ENCODE peak calls at places on chromosomes 16 and 17, in six cellular contexts. B is lung, C is dorsolateral prefrontal cortex, Q is A549, O is brain microvascular endothelial cell, A is heart left ventricle. G is an unnamed sample.

GRCh38 chr16:22092143-22092933 is at the start of gene VWA3A:
- DNase-seq in B (no peak), A (no peak), O (peak; percentile 40), Q (no peak), C (peak; percentile 63), G (no peak)

GRCh38 chr17:59842901-59843652 is 49.7 kb downstream of the TUBD1 start:
- DNase-seq in O (peak; percentile 95), A (no peak), B (peak; percentile 29), Q (peak; percentile 70), C (no peak), G (no peak)

GRCh38 chr17:63845509-63845908 is 3.0 kb upstream of the SMARCD2 start:
- DNase-seq in B (no peak), Q (no peak), O (no peak), A (no peak), C (no peak), G (no peak)

GRCh38 chr17:36824678-36825091 is 112.6 kb upstream of the LHX1 start:
- DNase-seq in C (no peak), A (no peak), B (no peak), Q (no peak), O (no peak), G (no peak)

GRCh38 chr16:53768593-53768992 is 64.6 kb downstream of the FTO start:
- DNase-seq in B (peak; percentile 37), C (no peak), Q (peak; percentile 39), O (peak; percentile 96), A (no peak), G (no peak)

GRCh38 chr17:75270218-75270965 is 639 bp downstream of the MIF4GD start:
- DNase-seq in O (peak; percentile 48), Q (peak; percentile 88), B (peak; percentile 67), C (peak; percentile 68), A (peak; percentile 72), G (peak; percentile 65)

GRCh38 chr17:76944477-76944876 is 76.3 kb downstream of the MGAT5B start:
- DNase-seq in O (no peak), Q (no peak), B (no peak), C (no peak), A (no peak), G (no peak)

GRCh38 chr17:7842950-7843535 is 9.0 kb downstream of the KDM6B start:
- DNase-seq in O (peak; percentile 81), B (peak; percentile 87), C (peak; percentile 74), A (peak; percentile 86), Q (peak; percentile 52), G (peak; percentile 66)

GRCh38 chr16:14401839-14402115 is 228.3 kb downstream of the PARN start:
- DNase-seq in A (no peak), C (no peak), Q (no peak), O (no peak), B (no peak), G (peak; percentile 22)

GRCh38 chr16:84410361-84411138 is 42.2 kb downstream of the ATP2C2 start:
- DNase-seq in Q (no peak), A (no peak), O (no peak), B (no peak), C (no peak), G (no peak)

GRCh38 chr17:18017958-18018357 is 21.0 kb downstream of the ATPAF2 start:
- DNase-seq in Q (no peak), A (no peak), B (no peak), O (peak; percentile 77), C (no peak), G (no peak)

GRCh38 chr17:31825961-31826691 is 32.9 kb downstream of the COPRS start:
- DNase-seq in C (no peak), O (no peak), A (no peak), B (no peak), Q (no peak), G (no peak)

GRCh38 chr17:81335388-81336157 is 40.5 kb upstream of the SLC38A10 start:
- DNase-seq in B (no peak), Q (no peak), C (no peak), O (no peak), A (no peak), G (no peak)

GRCh38 chr16:9521749-9522370 is 430.4 kb downstream of the HAPSTR1 start:
- DNase-seq in O (no peak), A (no peak), Q (no peak), B (no peak), C (no peak), G (no peak)

DNA sequence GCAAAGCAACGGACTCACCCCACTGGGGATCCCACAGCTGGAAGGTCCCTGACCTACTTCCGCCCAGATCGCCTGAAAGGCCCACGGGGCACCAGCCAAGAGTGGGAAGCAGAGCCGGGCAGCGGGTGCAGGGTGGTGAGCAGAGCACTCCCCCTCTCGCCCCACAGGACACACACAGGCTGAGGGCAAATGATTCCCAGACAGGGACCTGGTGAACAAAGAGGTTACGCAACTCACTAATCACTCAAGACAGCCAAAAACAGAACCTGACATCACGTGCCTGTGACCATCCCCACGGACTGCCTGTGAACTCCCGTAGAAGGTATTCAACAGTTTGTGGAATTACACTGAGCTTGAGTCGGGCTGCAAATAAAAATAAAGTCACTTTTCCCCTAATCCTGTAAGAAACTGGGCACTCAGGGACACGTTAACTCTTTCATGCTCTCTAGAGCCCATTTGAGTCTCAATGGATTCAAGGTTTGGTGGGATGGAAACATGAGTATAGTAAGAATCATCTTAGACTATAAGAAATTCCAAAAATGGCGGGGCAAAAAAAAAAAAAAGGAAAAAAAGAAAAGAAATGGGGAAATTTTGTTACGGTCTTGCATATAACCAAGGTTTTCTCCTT is 396.1 kb downstream of the SOX9 start:
- DNase-seq in A (no peak), O (no peak), B (no peak), Q (peak; percentile 59), C (no peak), G (peak; percentile 31)
- H3K4me3 ChIP-seq in A (no peak overlapping the region), O (no peak overlapping the region), B (no peak overlapping the region), Q (peak overlapping the region; percentile 15), C (no peak overlapping the region), G (no peak overlapping the region)

DNA sequence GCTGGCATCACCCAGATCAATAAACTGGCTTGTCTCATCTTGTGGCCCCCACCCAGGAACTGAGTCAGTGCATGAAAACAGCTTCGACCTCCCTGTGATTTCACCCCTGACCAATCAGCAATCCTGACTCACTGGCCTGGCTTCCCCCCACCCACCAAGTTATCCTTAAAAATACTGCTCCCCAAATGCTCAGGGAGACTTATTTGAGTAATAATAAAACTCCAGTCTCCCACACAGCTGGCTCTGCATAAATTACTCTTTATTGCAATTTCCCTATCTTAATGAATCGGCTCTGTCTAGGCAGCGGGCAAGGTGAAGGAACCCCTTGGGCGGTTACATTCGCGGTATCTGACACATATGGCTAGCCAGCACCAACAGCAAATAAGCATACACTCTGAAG is 9.8 kb upstream of the RABEP1 start:
- DNase-seq in B (no peak), O (no peak), Q (no peak), C (no peak), A (no peak), G (no peak)
- H3K27ac ChIP-seq in B (no peak overlapping the region), O (no peak overlapping the region), Q (no peak overlapping the region), C (no peak overlapping the region), A (no peak overlapping the region), G (no peak overlapping the region)

DNA sequence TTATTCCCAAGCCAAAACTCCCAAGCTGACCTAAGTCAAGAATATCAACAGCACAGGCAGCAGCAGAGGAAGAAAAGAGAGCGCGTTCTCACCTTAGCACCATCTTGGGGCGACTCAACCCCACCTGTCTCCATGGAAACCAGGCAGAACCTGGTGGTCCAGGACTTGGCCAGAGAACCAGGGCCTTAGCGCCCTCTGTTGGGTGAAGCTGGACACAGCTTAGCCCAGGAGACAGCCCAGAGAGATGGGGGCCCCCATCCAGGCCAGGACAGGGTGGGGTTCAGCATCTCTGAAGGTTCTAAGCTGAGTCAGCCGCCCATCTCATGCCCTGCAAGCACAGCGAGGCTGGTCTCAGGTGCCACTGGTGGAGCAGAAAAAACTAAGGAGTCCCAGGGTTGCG is 60.1 kb upstream of the TMEM132E start:
- DNase-seq in B (no peak), O (no peak), Q (no peak), A (no peak), C (no peak), G (no peak)
- TF ChIP-seq CTCF in B (no peak), O (no peak), Q (peak; percentile 31), A (peak; percentile 22), C (peak; percentile 54), G (peak; percentile 63)

GRCh38 chr16:31569360-31569717 is 41.6 kb downstream of the AHSP start:
- DNase-seq in B (no peak), C (no peak), O (no peak), A (no peak), Q (no peak), G (no peak)
- H3K4me3 ChIP-seq in B (peak overlapping the region; percentile 5), C (peak overlapping the region; percentile 46), O (no peak overlapping the region), A (no peak overlapping the region), Q (no peak overlapping the region), G (peak overlapping the region; percentile 38)

GRCh38 chr16:86495357-86495701 is 15.0 kb upstream of the FOXF1 start:
- DNase-seq in C (no peak), B (no peak), O (no peak), A (no peak), Q (no peak), G (no peak)
- H3K27ac ChIP-seq in C (no peak overlapping the region), B (no peak overlapping the region), O (no peak overlapping the region), A (no peak overlapping the region), Q (no peak overlapping the region), G (no peak overlapping the region)

GRCh38 chr17:45147581-45148182 is 593 bp upstream of the HEXIM1 start:
- DNase-seq in C (peak; percentile 80), B (peak; percentile 79), Q (peak; percentile 83), O (peak; percentile 86), A (peak; percentile 85), G (peak; percentile 84)
- TF ChIP-seq CTCF in C (peak; percentile 15), B (no peak), Q (no peak), O (no peak), A (no peak), G (no peak)

GRCh38 chr16:70526403-70526802 is 2.8 kb downstream of the SF3B3 start:
- DNase-seq in Q (no peak), B (no peak), C (no peak), O (no peak), A (no peak), G (no peak)

GRCh38 chr16:70529051-70529777 is 5.6 kb downstream of the SF3B3 start:
- DNase-seq in C (no peak), Q (peak; percentile 62), A (no peak), B (no peak), O (peak; percentile 51), G (no peak)

GRCh38 chr16:70523013-70523620 is at the start of gene COG4:
- DNase-seq in Q (peak; percentile 88), O (peak; percentile 74), C (peak; percentile 90), A (peak; percentile 90), B (peak; percentile 86), G (peak; percentile 91)

GRCh38 chr16:70523621-70524405 is at the start of gene SF3B3:
- DNase-seq in B (peak; percentile 67), A (peak; percentile 74), O (peak; percentile 52), Q (peak; percentile 60), C (peak; percentile 67), G (no peak)

GRCh38 chr16:70527315-70527996 is 3.8 kb downstream of the SF3B3 start:
- DNase-seq in C (no peak), O (no peak), B (no peak), Q (no peak), A (no peak), G (no peak)
- H3K4me3 ChIP-seq in C (no peak overlapping the region), O (no peak overlapping the region), B (no peak overlapping the region), Q (no peak overlapping the region), A (no peak overlapping the region), G (no peak overlapping the region)

GRCh38 chr17:49570540-49571242 is 5.0 kb upstream of the NXPH3 start:
- DNase-seq in C (no peak), Q (no peak), B (no peak), A (no peak), O (no peak), G (no peak)
- H3K27ac ChIP-seq in C (no peak overlapping the region), Q (no peak overlapping the region), B (no peak overlapping the region), A (no peak overlapping the region), O (no peak overlapping the region), G (no peak overlapping the region)

G was measured in heart right ventricle.